ENCODE peak calls at places on chromosomes 3 and 15, in five cellular contexts. One of them, this sample, is unnamed. For H3K9me3 and H3K27me3, the result is how much of the 10 kb centered on the place peaks cover.

GRCh38 chr3:130779031-130779430 is 32.4 kb upstream of the PIK3R4 start:
- DNase-seq in body of pancreas: no peak
- DNase-seq in GM23248: no peak
- DNase-seq in psoas muscle: no peak
- DNase-seq in cardiac muscle cell: no peak
- DNase-seq in this sample: no peak

GRCh38 chr3:43998841-43999805 is 242.6 kb upstream of the TOPAZ1 start:
- DNase-seq in psoas muscle: no peak
- DNase-seq in GM23248: peak
- DNase-seq in cardiac muscle cell: peak
- DNase-seq in body of pancreas: no peak
- DNase-seq in this sample: no peak

GRCh38 chr15:29233566-29233965 is 36.1 kb downstream of the NSMCE3 start:
- DNase-seq in psoas muscle: no peak
- DNase-seq in GM23248: peak
- DNase-seq in cardiac muscle cell: no peak
- DNase-seq in body of pancreas: no peak
- DNase-seq in this sample: no peak

GRCh38 chr3:123406598-123406997 is 42.3 kb downstream of the ADCY5 start:
- DNase-seq in body of pancreas: peak
- DNase-seq in GM23248: no peak
- DNase-seq in cardiac muscle cell: peak
- DNase-seq in psoas muscle: peak
- DNase-seq in this sample: no peak

GRCh38 chr3:178289544-178290160 is 246.6 kb upstream of the KCNMB2 start:
- DNase-seq in body of pancreas: no peak
- DNase-seq in GM23248: no peak
- DNase-seq in cardiac muscle cell: no peak
- DNase-seq in psoas muscle: no peak
- DNase-seq in this sample: no peak

GRCh38 chr3:23952646-23953045 is 7.6 kb downstream of the NR1D2 start:
- DNase-seq in body of pancreas: no peak
- DNase-seq in psoas muscle: no peak
- DNase-seq in GM23248: no peak
- DNase-seq in cardiac muscle cell: no peak
- DNase-seq in this sample: no peak

GRCh38 chr3:124443446-124443845 is 286.8 kb upstream of the UMPS start:
- DNase-seq in psoas muscle: no peak
- DNase-seq in body of pancreas: no peak
- DNase-seq in cardiac muscle cell: no peak
- DNase-seq in GM23248: no peak
- DNase-seq in this sample: no peak

GRCh38 chr3:58490860-58491501 is 915 bp upstream of the KCTD6 start:
- DNase-seq in GM23248: no peak
- DNase-seq in cardiac muscle cell: no peak
- DNase-seq in body of pancreas: peak
- DNase-seq in psoas muscle: peak
- DNase-seq in this sample: no peak

GRCh38 chr3:195461518-195462307 is 18.9 kb upstream of the ACAP2 start:
- DNase-seq in cardiac muscle cell: no peak
- DNase-seq in body of pancreas: no peak
- DNase-seq in psoas muscle: no peak
- DNase-seq in GM23248: no peak
- DNase-seq in this sample: no peak

GRCh38 chr3:113132571-113132996 is 78.8 kb upstream of the BOC start:
- DNase-seq in cardiac muscle cell: no peak
- DNase-seq in psoas muscle: no peak
- DNase-seq in body of pancreas: no peak
- DNase-seq in GM23248: peak
- DNase-seq in this sample: no peak

GRCh38 chr15:68187559-68187958 is 17.6 kb downstream of the CALML4 start:
- DNase-seq in psoas muscle: no peak
- DNase-seq in cardiac muscle cell: no peak
- DNase-seq in GM23248: peak
- DNase-seq in body of pancreas: peak
- DNase-seq in this sample: peak

DNA sequence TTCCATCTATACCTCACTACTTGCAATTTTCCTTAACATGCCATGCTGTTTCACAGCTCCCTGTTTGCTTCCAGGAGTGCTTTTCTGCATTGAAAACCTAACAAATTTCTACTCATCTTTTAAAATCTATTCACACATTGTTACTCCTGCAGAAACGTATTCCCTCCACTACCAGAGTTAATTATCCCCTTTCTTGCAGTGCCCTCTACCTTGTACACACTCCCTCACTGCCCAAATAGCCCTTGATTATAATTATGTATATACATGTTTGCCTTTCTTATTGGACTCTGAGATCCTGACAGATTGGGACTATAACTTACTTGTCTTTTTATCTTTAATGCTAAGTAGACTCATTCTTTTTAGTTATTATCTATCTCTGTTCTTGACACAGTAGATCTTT is 325.0 kb downstream of the OXSM start:
- DNase-seq in body of pancreas: no peak
- DNase-seq in GM23248: no peak
- DNase-seq in cardiac muscle cell: no peak
- DNase-seq in psoas muscle: no peak
- DNase-seq in this sample: no peak
- H3K9me3 ChIP-seq in body of pancreas: under half
- H3K9me3 ChIP-seq in GM23248: under half
- H3K9me3 ChIP-seq in cardiac muscle cell: under half
- H3K9me3 ChIP-seq in psoas muscle: under half
- H3K9me3 ChIP-seq in this sample: under half

GRCh38 chr3:9342696-9343095 is 20.2 kb upstream of the THUMPD3 start:
- DNase-seq in cardiac muscle cell: no peak
- DNase-seq in body of pancreas: no peak
- DNase-seq in GM23248: no peak
- DNase-seq in psoas muscle: no peak
- DNase-seq in this sample: no peak
- H3K27ac ChIP-seq in cardiac muscle cell: no peak
- H3K27ac ChIP-seq in body of pancreas: no peak
- H3K27ac ChIP-seq in GM23248: no peak
- H3K27ac ChIP-seq in psoas muscle: no peak
- H3K27ac ChIP-seq in this sample: no peak

GRCh38 chr15:51672913-51673857 is 8.1 kb upstream of the SCG3 start:
- DNase-seq in GM23248: no peak
- DNase-seq in psoas muscle: no peak
- DNase-seq in body of pancreas: no peak
- DNase-seq in cardiac muscle cell: no peak
- DNase-seq in this sample: no peak

GRCh38 chr15:51678081-51678480 is 3.2 kb upstream of the SCG3 start:
- DNase-seq in cardiac muscle cell: no peak
- DNase-seq in psoas muscle: no peak
- DNase-seq in body of pancreas: no peak
- DNase-seq in GM23248: peak
- DNase-seq in this sample: no peak

GRCh38 chr15:51672100-51672731 is 9.1 kb upstream of the SCG3 start:
- DNase-seq in cardiac muscle cell: no peak
- DNase-seq in psoas muscle: no peak
- DNase-seq in body of pancreas: no peak
- DNase-seq in GM23248: no peak
- DNase-seq in this sample: no peak

GRCh38 chr15:51677453-51677852 is 3.9 kb upstream of the SCG3 start:
- DNase-seq in GM23248: no peak
- DNase-seq in cardiac muscle cell: no peak
- DNase-seq in psoas muscle: no peak
- DNase-seq in body of pancreas: no peak
- DNase-seq in this sample: no peak

GRCh38 chr15:51675234-51675633 is 6.1 kb upstream of the SCG3 start:
- DNase-seq in GM23248: no peak
- DNase-seq in psoas muscle: no peak
- DNase-seq in cardiac muscle cell: no peak
- DNase-seq in body of pancreas: no peak
- DNase-seq in this sample: no peak
- H3K27me3 ChIP-seq in GM23248: under half
- H3K27me3 ChIP-seq in psoas muscle: under half
- H3K27me3 ChIP-seq in cardiac muscle cell: under half
- H3K27me3 ChIP-seq in body of pancreas: under half
- H3K27me3 ChIP-seq in this sample: under half

GRCh38 chr3:75727985-75728384 is 57.4 kb downstream of the ZNF717 start:
- DNase-seq in GM23248: no peak
- DNase-seq in body of pancreas: no peak
- DNase-seq in cardiac muscle cell: no peak
- DNase-seq in psoas muscle: no peak
- DNase-seq in this sample: no peak
- H3K9me3 ChIP-seq in GM23248: under half
- H3K9me3 ChIP-seq in body of pancreas: half or more
- H3K9me3 ChIP-seq in cardiac muscle cell: under half
- H3K9me3 ChIP-seq in psoas muscle: half or more
- H3K9me3 ChIP-seq in this sample: half or more

GRCh38 chr3:39362812-39363211 is 20.4 kb upstream of the SLC25A38 start:
- DNase-seq in GM23248: no peak
- DNase-seq in cardiac muscle cell: no peak
- DNase-seq in body of pancreas: no peak
- DNase-seq in psoas muscle: no peak
- DNase-seq in this sample: no peak

GRCh38 chr3:39358302-39358701 is 24.9 kb upstream of the SLC25A38 start:
- DNase-seq in cardiac muscle cell: no peak
- DNase-seq in GM23248: no peak
- DNase-seq in body of pancreas: no peak
- DNase-seq in psoas muscle: no peak
- DNase-seq in this sample: no peak

GRCh38 chr3:39362177-39362576 is 21.0 kb upstream of the SLC25A38 start:
- DNase-seq in cardiac muscle cell: peak
- DNase-seq in body of pancreas: no peak
- DNase-seq in GM23248: no peak
- DNase-seq in psoas muscle: no peak
- DNase-seq in this sample: no peak

DNA sequence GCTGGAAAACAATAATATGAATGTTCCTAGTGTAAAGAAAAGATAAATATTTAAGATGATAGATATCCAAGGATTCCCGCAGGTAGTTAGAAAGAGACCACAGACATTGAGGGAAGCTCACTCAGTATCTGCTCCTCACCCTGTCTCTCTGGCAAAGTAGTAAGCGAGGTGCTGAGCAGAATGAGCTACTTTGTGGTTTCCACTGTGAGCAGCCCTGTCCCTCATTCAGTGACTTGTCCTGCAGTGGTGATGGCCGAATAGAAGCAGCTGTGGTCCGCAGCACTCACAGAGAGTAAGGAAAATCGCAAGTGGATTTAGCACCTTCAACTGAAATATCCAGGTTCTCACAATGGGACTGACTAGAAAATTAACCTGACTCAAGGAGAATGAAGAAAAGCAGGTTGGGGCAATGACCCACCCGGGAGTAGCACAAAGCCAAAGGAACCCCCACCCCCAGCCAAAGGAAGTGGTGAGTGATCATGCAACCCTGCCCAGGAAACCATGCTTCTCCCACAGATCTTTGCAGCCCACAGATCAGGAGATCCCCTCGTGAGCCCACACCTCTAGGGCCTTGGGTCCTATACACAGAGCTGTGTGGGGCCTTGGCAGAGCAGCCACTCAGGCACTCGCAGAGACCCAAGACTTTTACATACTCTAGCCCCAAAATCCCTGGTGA is 21.8 kb upstream of the SLC25A38 start:
- DNase-seq in psoas muscle: no peak
- DNase-seq in GM23248: no peak
- DNase-seq in cardiac muscle cell: no peak
- DNase-seq in body of pancreas: no peak
- DNase-seq in this sample: no peak
- H3K27ac ChIP-seq in psoas muscle: no peak
- H3K27ac ChIP-seq in GM23248: no peak
- H3K27ac ChIP-seq in cardiac muscle cell: no peak
- H3K27ac ChIP-seq in body of pancreas: no peak
- H3K27ac ChIP-seq in this sample: no peak

DNA sequence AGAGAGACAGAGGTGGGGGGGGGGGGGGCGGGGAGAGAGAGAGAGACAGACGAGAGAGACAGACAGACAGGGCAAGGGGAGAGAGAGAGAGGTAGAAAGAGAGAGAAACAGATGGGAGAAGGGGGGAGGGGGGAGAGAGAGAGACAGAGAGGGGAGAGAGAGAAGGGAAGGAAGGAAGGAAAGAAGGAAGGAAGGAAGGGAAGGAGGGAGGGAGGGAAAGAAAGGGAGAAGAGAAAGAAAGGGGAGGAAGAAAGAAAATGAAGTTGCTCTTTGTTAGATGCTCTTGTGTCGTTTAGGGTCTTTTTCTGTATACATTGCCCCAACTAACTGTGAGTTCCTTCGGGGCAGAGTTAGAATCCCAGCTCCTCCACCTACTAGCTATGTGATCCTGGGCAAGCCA is 19.0 kb upstream of the EPHB3 start:
- DNase-seq in GM23248: no peak
- DNase-seq in psoas muscle: no peak
- DNase-seq in body of pancreas: no peak
- DNase-seq in cardiac muscle cell: no peak
- DNase-seq in this sample: no peak
- H3K27me3 ChIP-seq in GM23248: under half
- H3K27me3 ChIP-seq in psoas muscle: under half
- H3K27me3 ChIP-seq in body of pancreas: under half
- H3K27me3 ChIP-seq in cardiac muscle cell: under half
- H3K27me3 ChIP-seq in this sample: under half

DNA sequence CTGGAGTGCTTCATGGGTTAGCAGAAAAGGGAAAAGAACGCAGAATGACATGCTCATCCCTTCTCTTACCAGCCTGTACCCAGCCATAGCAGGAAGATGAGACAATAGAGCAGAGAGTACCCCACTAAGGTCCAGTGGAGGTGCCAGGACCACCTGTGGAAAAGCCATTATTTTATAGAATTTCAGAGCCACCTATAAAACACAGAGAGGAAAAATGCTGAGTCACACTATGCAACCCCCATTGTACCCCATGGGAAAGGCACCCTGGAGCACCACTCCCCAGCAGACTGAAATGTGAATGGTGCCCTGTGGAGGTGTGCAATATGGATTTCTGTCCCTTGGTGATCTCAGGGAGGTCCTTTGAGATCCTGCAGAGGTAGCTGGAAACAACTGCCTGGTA is 97.2 kb downstream of the HES1 start:
- DNase-seq in GM23248: no peak
- DNase-seq in psoas muscle: no peak
- DNase-seq in body of pancreas: no peak
- DNase-seq in cardiac muscle cell: no peak
- DNase-seq in this sample: no peak
- H3K9me3 ChIP-seq in GM23248: under half
- H3K9me3 ChIP-seq in psoas muscle: under half
- H3K9me3 ChIP-seq in body of pancreas: under half
- H3K9me3 ChIP-seq in cardiac muscle cell: under half
- H3K9me3 ChIP-seq in this sample: under half